ENCODE peak calls at places on chromosomes 7 and 10, in nine cellular contexts. B is naive thymus-derived CD4-positive, alpha-beta T cell; K is psoas muscle; Q is GM13976; L is stimulated activated CD4-positive, alpha-beta T cell treated with anti-CD3 and anti-CD28 coated beads, Interleukin-4, amount 100 ng/mL, for 4 hours; V is cerebellar cortex; C is cardiac septum; X is SJSA1; P is type B pancreatic cell. Z is an unnamed sample.

GRCh38 chr7:90666186-90666585 is 70.1 kb downstream of the CDK14 start:
- DNase-seq in X (no peak), B (no peak), C (no peak), K (no peak), P (no peak), Q (no peak), L (no peak), V (no peak), Z (no peak)

GRCh38 chr10:106424076-106424475 is 740.4 kb downstream of the SORCS1 start:
- DNase-seq in B (no peak), L (no peak), V (no peak), K (no peak), X (no peak), Q (no peak), P (no peak), C (no peak), Z (no peak)

GRCh38 chr10:33157108-33157507 is 177.4 kb downstream of the NRP1 start:
- DNase-seq in Q (no peak), B (no peak), L (no peak), C (no peak), X (no peak), K (no peak), P (no peak), V (no peak), Z (no peak)

GRCh38 chr10:63976538-63976937 is 455.3 kb downstream of the REEP3 start:
- DNase-seq in B (no peak), C (no peak), L (no peak), Q (peak), P (no peak), K (no peak), V (peak), X (peak), Z (peak)

GRCh38 chr10:4472190-4472904 is 353.7 kb upstream of the AKR1E2 start:
- DNase-seq in K (no peak), Q (no peak), C (no peak), P (no peak), B (no peak), L (no peak), X (no peak), V (no peak), Z (no peak)

GRCh38 chr7:51128545-51129466 is 187.8 kb downstream of the COBL start:
- DNase-seq in K (no peak), L (no peak), P (peak), B (no peak), X (no peak), C (no peak), V (no peak), Q (no peak), Z (no peak)

GRCh38 chr10:56449770-56450169 is 88.7 kb upstream of the ZWINT start:
- DNase-seq in Q (no peak), P (no peak), X (no peak), V (no peak), L (no peak), K (no peak), B (no peak), C (no peak), Z (no peak)

GRCh38 chr10:100717166-100717565 is 28.2 kb upstream of the PAX2 start:
- DNase-seq in P (no peak), V (no peak), L (no peak), B (no peak), K (no peak), Q (no peak), X (no peak), C (no peak), Z (no peak)

GRCh38 chr10:132142396-132143161 is 44.2 kb upstream of the DPYSL4 start:
- DNase-seq in K (peak), L (peak), B (peak), V (no peak), Q (peak), C (peak), X (no peak), P (no peak), Z (peak)

GRCh38 chr10:132447446-132448247 is 50.6 kb downstream of the PWWP2B start:
- DNase-seq in L (peak), P (no peak), V (no peak), B (peak), X (no peak), K (no peak), C (no peak), Q (no peak), Z (peak)

GRCh38 chr7:70520604-70521003 is 611.3 kb upstream of the GALNT17 start:
- DNase-seq in K (no peak), Q (no peak), B (no peak), P (no peak), C (no peak), L (no peak), X (no peak), V (no peak), Z (no peak)

GRCh38 chr7:115094163-115094562 is 172.3 kb downstream of the MDFIC start:
- DNase-seq in L (no peak), P (no peak), Q (no peak), K (no peak), C (no peak), V (no peak), X (no peak), B (no peak), Z (no peak)

GRCh38 chr7:106139253-106140251 is 27.4 kb upstream of the SYPL1 start:
- DNase-seq in L (no peak), Q (no peak), V (no peak), C (no peak), P (no peak), K (peak), B (no peak), X (no peak), Z (no peak)

GRCh38 chr7:33841658-33842057 is 63.7 kb upstream of the BMPER start:
- DNase-seq in X (no peak), V (no peak), P (no peak), K (no peak), B (no peak), Q (no peak), L (no peak), C (no peak), Z (no peak)

GRCh38 chr7:90530263-90530662 is 60.8 kb downstream of the PTTG1IP2 start:
- DNase-seq in P (no peak), V (no peak), Q (no peak), X (no peak), L (no peak), C (no peak), B (no peak), K (no peak), Z (no peak)

GRCh38 chr7:28956608-28957063 is 1.5 kb downstream of the TRIL start:
- DNase-seq in K (peak), L (no peak), X (peak), Q (peak), C (peak), P (peak), B (no peak), V (peak), Z (no peak)

GRCh38 chr10:75544381-75544780 is 113.0 kb downstream of the LRMDA start:
- DNase-seq in C (no peak), K (no peak), B (no peak), Q (no peak), P (no peak), L (no peak), X (peak), V (no peak), Z (no peak)

GRCh38 chr7:116395125-116395791 is 104.3 kb upstream of the CAV2 start:
- DNase-seq in K (no peak), V (no peak), Q (no peak), L (no peak), X (peak), P (no peak), C (no peak), B (no peak), Z (no peak)

GRCh38 chr10:68550747-68551411 is 9.3 kb upstream of the TET1 start:
- DNase-seq in X (peak), C (no peak), Q (peak), B (no peak), K (no peak), V (peak), P (no peak), L (peak), Z (peak)

GRCh38 chr10:93030409-93030808 is 30.2 kb upstream of the CYP26C1 start:
- DNase-seq in L (no peak), X (peak), P (no peak), K (no peak), V (no peak), Q (no peak), C (no peak), B (no peak), Z (no peak)

GRCh38 chr10:108801775-108802516 is 1121.4 kb downstream of the XPNPEP1 start:
- DNase-seq in K (no peak), V (no peak), B (no peak), Q (no peak), C (no peak), P (no peak), X (peak), L (no peak), Z (no peak)

GRCh38 chr7:108598858-108599257 is 29.2 kb downstream of the DNAJB9 start:
- DNase-seq in L (no peak), C (no peak), X (no peak), V (no peak), P (no peak), K (no peak), B (no peak), Q (no peak), Z (no peak)

GRCh38 chr10:86646532-86646931 is 7.8 kb upstream of the OPN4 start:
- DNase-seq in X (no peak), V (no peak), P (no peak), Q (no peak), K (no peak), L (no peak), B (no peak), C (no peak), Z (no peak)

GRCh38 chr10:133167693-133168616 is 7.9 kb downstream of the KNDC1 start:
- DNase-seq in V (no peak), K (no peak), B (no peak), X (no peak), Q (no peak), L (no peak), P (no peak), C (peak), Z (no peak)

GRCh38 chr7:31049001-31049765 is 2.9 kb upstream of the ADCYAP1R1 start:
- DNase-seq in B (no peak), K (no peak), C (no peak), Q (no peak), V (no peak), X (no peak), L (no peak), P (no peak), Z (no peak)

GRCh38 chr7:114426824-114427223 is 12.2 kb downstream of the FOXP2 start:
- DNase-seq in P (no peak), K (no peak), C (no peak), L (no peak), X (no peak), Q (no peak), V (no peak), B (no peak), Z (no peak)

GRCh38 chr10:74113546-74113945 is 37.1 kb downstream of the AP3M1 start:
- DNase-seq in Q (no peak), C (no peak), L (no peak), B (no peak), K (no peak), X (no peak), P (no peak), V (no peak), Z (no peak)

Z was measured in activated T-cell treated with anti-CD3 and anti-CD28 coated beads for 48 hours.